ENCODE peak calls at places on chromosomes 13 and 19, in eight cellular contexts. M, U, S, G, E, X, C and V are unnamed samples.

GRCh38 chr19:39174558-39175544 is 21.9 kb upstream of the NCCRP1 start:
- DNase-seq in M (no peak), U (no peak), S (no peak), G (no peak), E (no peak), X (no peak), C (no peak), V (no peak)

GRCh38 chr13:111099292-111099691 is 15.8 kb upstream of the ARHGEF7 start:
- DNase-seq in M (no peak), U (no peak), S (no peak), G (no peak), E (no peak), X (no peak), C (no peak), V (no peak)

GRCh38 chr19:5246554-5247155 is 94.0 kb downstream of the PTPRS start:
- DNase-seq in M (no peak), U (no peak), S (no peak), G (no peak), E (no peak), X (no peak), C (no peak), V (no peak)

GRCh38 chr13:49833402-49833801 is 40.9 kb upstream of the KPNA3 start:
- DNase-seq in M (no peak), U (no peak), S (no peak), G (no peak), E (no peak), X (no peak), C (no peak), V (no peak)

GRCh38 chr19:55443824-55444719 is 972 bp upstream of the SHISA7 start:
- DNase-seq in M (no peak), U (no peak), S (no peak), G (no peak), E (no peak), X (no peak), C (no peak), V (no peak)

GRCh38 chr13:74136089-74136658 is 2.0 kb upstream of the KLF12 start:
- DNase-seq in M (peak), U (peak), S (peak), G (peak), E (no peak), X (no peak), C (no peak), V (no peak)

GRCh38 chr13:110592670-110593069 is 22.7 kb upstream of the NAXD start:
- DNase-seq in M (no peak), U (peak), S (no peak), G (no peak), E (no peak), X (no peak), C (no peak), V (no peak)

GRCh38 chr13:66375756-66376155 is 854.4 kb downstream of the PCDH9 start:
- DNase-seq in M (no peak), U (no peak), S (no peak), G (no peak), E (no peak), X (no peak), C (no peak), V (no peak)

GRCh38 chr13:37640499-37640898 is 41.9 kb upstream of the POSTN start:
- DNase-seq in M (no peak), U (peak), S (no peak), G (peak), E (no peak), X (peak), C (no peak), V (no peak)

GRCh38 chr19:1223018-1223855 is 14.6 kb downstream of the CBARP start:
- DNase-seq in M (no peak), U (peak), S (no peak), G (peak), E (peak), X (peak), C (no peak), V (no peak)

GRCh38 chr19:28386080-28386869 is 826.7 kb downstream of the UQCRFS1 start:
- DNase-seq in M (no peak), U (no peak), S (no peak), G (no peak), E (no peak), X (no peak), C (no peak), V (no peak)

GRCh38 chr19:16406356-16406755 is 65.4 kb downstream of the EPS15L1 start:
- DNase-seq in M (no peak), U (no peak), S (no peak), G (no peak), E (no peak), X (no peak), C (no peak), V (no peak)

GRCh38 chr13:49292742-49293498 is 45.2 kb downstream of the CDADC1 start:
- DNase-seq in M (peak), U (peak), S (no peak), G (no peak), E (no peak), X (no peak), C (no peak), V (no peak)

GRCh38 chr13:50149143-50149703 is 134.0 kb downstream of the KCNRG start:
- DNase-seq in M (no peak), U (no peak), S (no peak), G (no peak), E (no peak), X (no peak), C (no peak), V (no peak)

GRCh38 chr13:21541980-21542379 is 62.0 kb downstream of the MICU2 start:
- DNase-seq in M (no peak), U (no peak), S (no peak), G (peak), E (no peak), X (no peak), C (no peak), V (no peak)

GRCh38 chr19:17129377-17129776 is 53.8 kb downstream of the MYO9B start:
- DNase-seq in M (no peak), U (no peak), S (no peak), G (no peak), E (no peak), X (no peak), C (no peak), V (no peak)

GRCh38 chr13:42835012-42835411 is 53.6 kb downstream of the FAM216B start:
- DNase-seq in M (no peak), U (no peak), S (no peak), G (no peak), E (no peak), X (no peak), C (no peak), V (no peak)

GRCh38 chr19:6732803-6733337 is 4.5 kb downstream of the GPR108 start:
- DNase-seq in M (peak), U (no peak), S (no peak), G (no peak), E (no peak), X (no peak), C (no peak), V (no peak)

GRCh38 chr13:93345642-93346220 is 119.1 kb downstream of the GPC6 start:
- DNase-seq in M (no peak), U (no peak), S (no peak), G (no peak), E (no peak), X (no peak), C (no peak), V (no peak)

GRCh38 chr19:13718733-13719132 is 45.6 kb upstream of the MRI1 start:
- DNase-seq in M (no peak), U (peak), S (no peak), G (peak), E (no peak), X (peak), C (no peak), V (no peak)
- TF ChIP-seq CTCF in M (no peak), U (peak), S (no peak), G (no peak), E (no peak), X (peak), C (peak), V (no peak)

DNA sequence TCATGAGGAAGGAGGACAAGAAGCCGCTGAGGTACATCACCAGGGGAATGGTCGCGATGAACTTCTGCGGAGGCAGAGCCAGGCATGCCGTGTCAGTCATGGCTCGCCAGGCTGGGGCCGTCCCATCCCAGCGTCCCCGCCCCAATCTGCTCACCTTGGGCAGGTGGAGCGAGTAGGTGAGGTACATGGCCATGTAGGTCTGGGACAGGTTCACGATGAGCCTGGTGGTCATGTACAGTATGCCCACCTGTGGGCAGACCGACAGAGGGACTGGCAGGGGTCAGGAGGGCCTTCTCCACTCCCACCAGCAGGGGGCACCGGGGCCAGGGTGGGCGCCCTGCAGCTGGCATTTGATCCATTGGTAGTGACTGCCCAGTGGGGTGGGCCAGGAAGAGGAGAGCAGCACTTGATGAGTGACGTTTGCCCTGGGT is 8.3 kb downstream of the TEKTIP1 start:
- DNase-seq in M (peak), U (no peak), S (peak), G (peak), E (no peak), X (peak), C (no peak), V (no peak)
- TF ChIP-seq CTCF in M (peak), U (peak), S (peak), G (peak), E (peak), X (peak), C (no peak), V (no peak)

GRCh38 chr13:114148521-114148855 is 16.1 kb upstream of the RASA3 start:
- DNase-seq in M (no peak), U (no peak), S (peak), G (peak), E (peak), X (no peak), C (no peak), V (no peak)
- TF ChIP-seq CTCF in M (no peak), U (no peak), S (no peak), G (no peak), E (no peak), X (no peak), C (no peak), V (no peak)

GRCh38 chr13:27783111-27783510 is 9.2 kb upstream of the GSX1 start:
- DNase-seq in M (no peak), U (no peak), S (no peak), G (peak), E (no peak), X (peak), C (no peak), V (no peak)
- TF ChIP-seq CTCF in M (no peak), U (peak), S (no peak), G (peak), E (peak), X (peak), C (peak), V (no peak)

GRCh38 chr19:38139122-38139521 is 84.9 kb downstream of the DPF1 start:
- DNase-seq in M (no peak), U (no peak), S (no peak), G (no peak), E (no peak), X (no peak), C (no peak), V (no peak)

GRCh38 chr19:38135150-38135998 is 88.6 kb downstream of the DPF1 start:
- DNase-seq in M (no peak), U (no peak), S (no peak), G (no peak), E (no peak), X (peak), C (no peak), V (no peak)

GRCh38 chr19:38132781-38133180 is 91.2 kb downstream of the DPF1 start:
- DNase-seq in M (no peak), U (no peak), S (no peak), G (no peak), E (no peak), X (no peak), C (no peak), V (no peak)

GRCh38 chr19:38130399-38130798 is 93.6 kb downstream of the DPF1 start:
- DNase-seq in M (no peak), U (no peak), S (no peak), G (no peak), E (no peak), X (no peak), C (no peak), V (no peak)

GRCh38 chr19:38134538-38135149 is 89.4 kb downstream of the DPF1 start:
- DNase-seq in M (no peak), U (peak), S (peak), G (peak), E (peak), X (peak), C (no peak), V (no peak)
- TF ChIP-seq CTCF in M (no peak), U (peak), S (no peak), G (peak), E (peak), X (peak), C (peak), V (no peak)